ENCODE peak calls at places on chromosomes 5 and 9, in four cellular contexts. C, W, N and L are unnamed samples.

GRCh38 chr5:102720954-102721353 is 34.2 kb upstream of the PAM start:
- DNase-seq in C (no peak), W (no peak), N (no peak), L (no peak)

GRCh38 chr5:144179226-144179625 is 8.6 kb downstream of the KCTD16 start:
- DNase-seq in C (no peak), W (no peak), N (peak; percentile 38), L (no peak)

GRCh38 chr5:181052928-181053759 is 13.1 kb downstream of the BTNL9 start:
- DNase-seq in C (no peak), W (no peak), N (no peak), L (no peak)

GRCh38 chr9:137441935-137442321 is 771 bp upstream of the ENTPD8 start:
- DNase-seq in C (no peak), W (no peak), N (no peak), L (no peak)

GRCh38 chr9:2461886-2462285 is 159.7 kb upstream of the VLDLR start:
- DNase-seq in C (no peak), W (no peak), N (peak; percentile 74), L (no peak)

GRCh38 chr5:33032161-33033085 is 321.3 kb downstream of the NPR3 start:
- DNase-seq in C (no peak), W (peak; percentile 39), N (peak; percentile 79), L (no peak)

GRCh38 chr9:130124471-130124870 is 47.7 kb upstream of the NCS1 start:
- DNase-seq in C (no peak), W (no peak), N (no peak), L (no peak)

GRCh38 chr5:87410941-87411340 is 1.8 kb downstream of the CCNH start:
- DNase-seq in C (no peak), W (peak; percentile 86), N (peak; percentile 96), L (no peak)

GRCh38 chr5:150295741-150296486 is 6.3 kb upstream of the CAMK2A start:
- DNase-seq in C (no peak), W (no peak), N (no peak), L (no peak)

GRCh38 chr9:126108240-126108639 is 218.4 kb upstream of the MVB12B start:
- DNase-seq in C (no peak), W (peak; percentile 15), N (no peak), L (no peak)

GRCh38 chr5:73692166-73692640 is 66.2 kb downstream of the ARHGEF28 start:
- DNase-seq in C (no peak), W (peak; percentile 87), N (peak; percentile 79), L (no peak)

GRCh38 chr5:68423154-68423811 is 207.7 kb downstream of the PIK3R1 start:
- DNase-seq in C (no peak), W (no peak), N (no peak), L (no peak)

GRCh38 chr9:1285526-1285925 is 235.4 kb downstream of the DMRT2 start:
- DNase-seq in C (no peak), W (no peak), N (no peak), L (no peak)

GRCh38 chr9:126443144-126443543 is 116.5 kb downstream of the MVB12B start:
- DNase-seq in C (no peak), W (no peak), N (no peak), L (no peak)

GRCh38 chr9:93306579-93307091 is 122.7 kb downstream of the WNK2 start:
- DNase-seq in C (no peak), W (no peak), N (no peak), L (no peak)

GRCh38 chr5:167587768-167588167 is 703.7 kb upstream of the WWC1 start:
- DNase-seq in C (no peak), W (peak; percentile 51), N (peak; percentile 38), L (no peak)

GRCh38 chr5:158079097-158079496 is 220.2 kb upstream of the CLINT1 start:
- DNase-seq in C (no peak), W (no peak), N (no peak), L (no peak)

GRCh38 chr5:167514461-167514860 is 777.0 kb upstream of the WWC1 start:
- DNase-seq in C (no peak), W (peak; percentile 23), N (no peak), L (no peak)

GRCh38 chr5:178516836-178517235 is 73.4 kb downstream of the COL23A1 start:
- DNase-seq in C (no peak), W (no peak), N (no peak), L (no peak)

GRCh38 chr9:105142406-105143092 is 101.9 kb upstream of the SLC44A1 start:
- DNase-seq in C (no peak), W (peak; percentile 37), N (peak; percentile 56), L (no peak)

GRCh38 chr9:24939099-24939850 is 393.6 kb upstream of the IZUMO3 start:
- DNase-seq in C (no peak), W (no peak), N (no peak), L (no peak)

GRCh38 chr9:136225748-136226679 is 19.6 kb downstream of the QSOX2 start:
- DNase-seq in C (no peak), W (peak; percentile 30), N (peak; percentile 38), L (peak; percentile 88)

GRCh38 chr5:157366741-157367684 is 93.0 kb upstream of the NIPAL4 start:
- DNase-seq in C (peak; percentile 47), W (peak; percentile 64), N (peak; percentile 79), L (no peak)

GRCh38 chr9:129149442-129149841 is 28.6 kb downstream of the IER5L start:
- DNase-seq in C (no peak), W (no peak), N (no peak), L (no peak)

GRCh38 chr5:72892846-72893245 is 63.0 kb upstream of the FCHO2 start:
- DNase-seq in C (no peak), W (no peak), N (no peak), L (no peak)

GRCh38 chr5:135569755-135570452 is 8.9 kb downstream of the CXCL14 start:
- DNase-seq in C (no peak), W (peak; percentile 42), N (peak; percentile 45), L (no peak)

GRCh38 chr9:93119953-93120845 is 13.9 kb downstream of the NINJ1 start:
- DNase-seq in C (peak; percentile 94), W (peak; percentile 99), N (peak; percentile 93), L (peak; percentile 68)